ENCODE peak calls at places on chromosome X, in five cellular contexts. One of them, this sample, is unnamed.

GRCh38 chrX:24732705-24733104 is 39.0 kb downstream of the POLA1 start:
- DNase-seq in RWPE1: no peak
- DNase-seq in psoas muscle: no peak
- DNase-seq in progenitor cell of endocrine pancreas: no peak
- DNase-seq in testis: no peak
- DNase-seq in this sample: no peak

GRCh38 chrX:4932790-4933189 is 1219.3 kb upstream of the PRKX start:
- DNase-seq in testis: no peak
- DNase-seq in progenitor cell of endocrine pancreas: no peak
- DNase-seq in psoas muscle: no peak
- DNase-seq in RWPE1: no peak
- DNase-seq in this sample: no peak

GRCh38 chrX:111200327-111200726 is 70.0 kb downstream of the CAPN6 start:
- DNase-seq in psoas muscle: no peak
- DNase-seq in progenitor cell of endocrine pancreas: no peak
- DNase-seq in RWPE1: no peak
- DNase-seq in testis: no peak
- DNase-seq in this sample: no peak

GRCh38 chrX:129833153-129834004 is 10.3 kb downstream of the ZDHHC9 start:
- DNase-seq in psoas muscle: no peak
- DNase-seq in progenitor cell of endocrine pancreas: no peak
- DNase-seq in RWPE1: no peak
- DNase-seq in testis: no peak
- DNase-seq in this sample: no peak

GRCh38 chrX:82813671-82814078 is 694.4 kb upstream of the POU3F4 start:
- DNase-seq in psoas muscle: no peak
- DNase-seq in RWPE1: peak
- DNase-seq in progenitor cell of endocrine pancreas: no peak
- DNase-seq in testis: no peak
- DNase-seq in this sample: no peak

GRCh38 chrX:105636667-105637066 is 185.7 kb upstream of the NRK start:
- DNase-seq in progenitor cell of endocrine pancreas: no peak
- DNase-seq in psoas muscle: peak
- DNase-seq in RWPE1: no peak
- DNase-seq in testis: no peak
- DNase-seq in this sample: no peak

GRCh38 chrX:16552546-16552945 is 97.4 kb upstream of the S100G start:
- DNase-seq in RWPE1: peak
- DNase-seq in progenitor cell of endocrine pancreas: no peak
- DNase-seq in psoas muscle: no peak
- DNase-seq in testis: no peak
- DNase-seq in this sample: no peak

GRCh38 chrX:10071451-10072163 is 85.2 kb upstream of the CLCN4 start:
- DNase-seq in testis: no peak
- DNase-seq in progenitor cell of endocrine pancreas: no peak
- DNase-seq in psoas muscle: no peak
- DNase-seq in RWPE1: no peak
- DNase-seq in this sample: no peak

GRCh38 chrX:102085706-102086105 is 39.8 kb upstream of the TCEAL2 start:
- DNase-seq in psoas muscle: no peak
- DNase-seq in progenitor cell of endocrine pancreas: no peak
- DNase-seq in RWPE1: no peak
- DNase-seq in testis: no peak
- DNase-seq in this sample: peak

GRCh38 chrX:10729000-10729399 is 108.6 kb upstream of the MID1 start:
- DNase-seq in RWPE1: no peak
- DNase-seq in progenitor cell of endocrine pancreas: no peak
- DNase-seq in psoas muscle: no peak
- DNase-seq in testis: no peak
- DNase-seq in this sample: no peak

GRCh38 chrX:7059214-7059838 is 88.2 kb upstream of the STS start:
- DNase-seq in psoas muscle: no peak
- DNase-seq in RWPE1: no peak
- DNase-seq in progenitor cell of endocrine pancreas: no peak
- DNase-seq in testis: no peak
- DNase-seq in this sample: no peak

GRCh38 chrX:41128955-41129354 is 43.7 kb downstream of the USP9X start:
- DNase-seq in progenitor cell of endocrine pancreas: no peak
- DNase-seq in psoas muscle: no peak
- DNase-seq in RWPE1: no peak
- DNase-seq in testis: no peak
- DNase-seq in this sample: no peak

GRCh38 chrX:11787564-11787963 is 29.5 kb downstream of the MSL3 start:
- DNase-seq in testis: peak
- DNase-seq in psoas muscle: peak
- DNase-seq in RWPE1: no peak
- DNase-seq in progenitor cell of endocrine pancreas: peak
- DNase-seq in this sample: peak

GRCh38 chrX:153762636-153763173 is 1.3 kb upstream of the PLXNB3 start:
- DNase-seq in psoas muscle: no peak
- DNase-seq in testis: no peak
- DNase-seq in progenitor cell of endocrine pancreas: no peak
- DNase-seq in RWPE1: no peak
- DNase-seq in this sample: no peak

GRCh38 chrX:148310402-148311200 is 189.8 kb upstream of the AFF2 start:
- DNase-seq in progenitor cell of endocrine pancreas: no peak
- DNase-seq in testis: no peak
- DNase-seq in psoas muscle: no peak
- DNase-seq in RWPE1: no peak
- DNase-seq in this sample: no peak

GRCh38 chrX:150696836-150697235 is 3.6 kb downstream of the MTMR1 start:
- DNase-seq in psoas muscle: no peak
- DNase-seq in progenitor cell of endocrine pancreas: no peak
- DNase-seq in RWPE1: no peak
- DNase-seq in testis: no peak
- DNase-seq in this sample: no peak

GRCh38 chrX:140141444-140142029 is 176.2 kb upstream of the CXorf66 start:
- DNase-seq in RWPE1: peak
- DNase-seq in testis: peak
- DNase-seq in progenitor cell of endocrine pancreas: peak
- DNase-seq in psoas muscle: no peak
- DNase-seq in this sample: peak

GRCh38 chrX:68238568-68238967 is 194.7 kb downstream of the OPHN1 start:
- DNase-seq in psoas muscle: no peak
- DNase-seq in RWPE1: no peak
- DNase-seq in testis: no peak
- DNase-seq in progenitor cell of endocrine pancreas: no peak
- DNase-seq in this sample: peak

GRCh38 chrX:118495958-118496762 is 545 bp downstream of the DOCK11 start:
- DNase-seq in progenitor cell of endocrine pancreas: peak
- DNase-seq in RWPE1: peak
- DNase-seq in psoas muscle: peak
- DNase-seq in testis: peak
- DNase-seq in this sample: peak

GRCh38 chrX:107849747-107850478 is 24.2 kb downstream of the MID2 start:
- DNase-seq in progenitor cell of endocrine pancreas: no peak
- DNase-seq in RWPE1: no peak
- DNase-seq in psoas muscle: no peak
- DNase-seq in testis: no peak
- DNase-seq in this sample: peak

GRCh38 chrX:56564921-56565861 is 1.8 kb downstream of the UBQLN2 start:
- DNase-seq in RWPE1: no peak
- DNase-seq in testis: peak
- DNase-seq in progenitor cell of endocrine pancreas: no peak
- DNase-seq in psoas muscle: no peak
- DNase-seq in this sample: no peak

GRCh38 chrX:149521438-149521837 is 16.3 kb upstream of the IDS start:
- DNase-seq in testis: no peak
- DNase-seq in progenitor cell of endocrine pancreas: no peak
- DNase-seq in RWPE1: no peak
- DNase-seq in psoas muscle: no peak
- DNase-seq in this sample: no peak

DNA sequence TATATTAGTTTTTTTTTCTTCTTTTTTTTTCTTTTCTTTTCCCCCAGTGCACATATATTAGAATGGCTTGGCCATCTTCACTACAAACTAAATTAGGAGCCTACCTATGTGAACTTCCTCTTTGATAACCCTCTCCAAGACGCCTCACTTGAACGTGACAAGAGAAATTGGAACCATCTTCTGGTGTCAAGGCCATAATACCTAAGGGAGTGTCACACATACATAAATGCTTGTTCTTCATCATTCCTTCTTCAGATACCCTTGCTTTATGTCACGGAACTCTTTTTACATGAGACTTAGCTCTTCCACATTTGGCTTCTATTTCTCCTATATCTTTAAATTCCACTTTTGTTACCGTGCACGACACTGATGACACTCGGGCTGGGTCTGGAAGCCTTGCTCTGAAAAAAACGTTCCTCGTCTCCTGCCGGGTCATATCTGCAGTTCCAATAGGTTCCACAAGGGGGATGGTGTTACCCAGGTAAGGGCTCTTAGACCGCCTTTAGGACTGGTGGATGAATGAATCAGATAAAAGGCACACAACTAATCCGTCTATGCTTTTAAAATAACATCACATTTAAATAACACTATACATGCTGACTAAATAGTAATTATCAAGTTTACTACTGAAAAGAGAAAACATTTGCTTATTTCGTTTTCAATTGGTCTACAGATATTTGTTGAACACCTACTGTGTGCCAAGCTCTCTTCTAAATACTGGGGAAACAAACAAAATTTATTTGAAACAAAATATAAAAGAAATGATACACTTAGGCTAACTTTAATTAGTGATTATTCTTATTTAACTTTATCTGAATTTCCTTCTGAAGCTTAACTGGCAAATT is 19.9 kb downstream of the DGAT2L6 start:
- DNase-seq in progenitor cell of endocrine pancreas: peak
- DNase-seq in testis: peak
- DNase-seq in psoas muscle: no peak
- DNase-seq in RWPE1: peak
- DNase-seq in this sample: peak
- TF ChIP-seq CTCF in progenitor cell of endocrine pancreas: peak
- TF ChIP-seq CTCF in testis: peak
- TF ChIP-seq CTCF in psoas muscle: peak
- TF ChIP-seq CTCF in RWPE1: peak
- TF ChIP-seq CTCF in this sample: peak

GRCh38 chrX:134907302-134907701 is 83.5 kb upstream of the SMIM10 start:
- DNase-seq in psoas muscle: no peak
- DNase-seq in RWPE1: no peak
- DNase-seq in progenitor cell of endocrine pancreas: no peak
- DNase-seq in testis: no peak
- DNase-seq in this sample: no peak

GRCh38 chrX:134909258-134909657 is 81.5 kb upstream of the SMIM10 start:
- DNase-seq in testis: no peak
- DNase-seq in psoas muscle: no peak
- DNase-seq in RWPE1: no peak
- DNase-seq in progenitor cell of endocrine pancreas: no peak
- DNase-seq in this sample: no peak

GRCh38 chrX:134911348-134911747 is 79.4 kb upstream of the SMIM10 start:
- DNase-seq in progenitor cell of endocrine pancreas: no peak
- DNase-seq in psoas muscle: no peak
- DNase-seq in testis: no peak
- DNase-seq in RWPE1: no peak
- DNase-seq in this sample: no peak

DNA sequence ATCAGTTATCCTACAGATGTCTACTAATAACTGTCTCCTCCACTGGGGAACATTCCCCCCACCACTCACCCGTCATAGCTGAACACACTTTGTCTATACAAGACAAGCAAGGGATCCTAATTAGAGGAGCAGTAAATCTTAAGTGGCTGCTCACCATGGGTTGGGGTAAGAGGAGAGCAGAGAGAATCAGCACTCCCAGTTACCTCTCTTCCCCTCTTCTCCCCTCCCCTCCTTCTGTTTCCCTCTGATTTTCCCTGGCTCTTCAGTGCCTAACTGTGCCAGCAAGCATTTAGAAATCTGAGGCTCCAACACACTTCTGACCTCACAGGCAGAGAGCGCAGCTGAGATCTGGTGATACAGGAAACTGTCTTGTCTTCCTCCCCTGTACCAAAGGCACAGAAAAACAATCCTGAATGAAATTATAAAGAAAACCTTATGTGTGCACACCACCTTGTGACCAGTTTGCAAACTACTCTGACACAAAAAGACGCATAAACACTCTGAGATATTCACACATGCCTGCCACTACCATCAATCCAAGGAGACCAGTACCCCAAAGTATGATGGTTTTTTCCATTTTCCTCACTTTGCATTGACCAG is 82.5 kb upstream of the SMIM10 start:
- DNase-seq in testis: peak
- DNase-seq in psoas muscle: no peak
- DNase-seq in RWPE1: no peak
- DNase-seq in progenitor cell of endocrine pancreas: no peak
- DNase-seq in this sample: no peak
- TF ChIP-seq CTCF in testis: peak
- TF ChIP-seq CTCF in psoas muscle: no peak
- TF ChIP-seq CTCF in RWPE1: no peak
- TF ChIP-seq CTCF in progenitor cell of endocrine pancreas: no peak
- TF ChIP-seq CTCF in this sample: no peak

DNA sequence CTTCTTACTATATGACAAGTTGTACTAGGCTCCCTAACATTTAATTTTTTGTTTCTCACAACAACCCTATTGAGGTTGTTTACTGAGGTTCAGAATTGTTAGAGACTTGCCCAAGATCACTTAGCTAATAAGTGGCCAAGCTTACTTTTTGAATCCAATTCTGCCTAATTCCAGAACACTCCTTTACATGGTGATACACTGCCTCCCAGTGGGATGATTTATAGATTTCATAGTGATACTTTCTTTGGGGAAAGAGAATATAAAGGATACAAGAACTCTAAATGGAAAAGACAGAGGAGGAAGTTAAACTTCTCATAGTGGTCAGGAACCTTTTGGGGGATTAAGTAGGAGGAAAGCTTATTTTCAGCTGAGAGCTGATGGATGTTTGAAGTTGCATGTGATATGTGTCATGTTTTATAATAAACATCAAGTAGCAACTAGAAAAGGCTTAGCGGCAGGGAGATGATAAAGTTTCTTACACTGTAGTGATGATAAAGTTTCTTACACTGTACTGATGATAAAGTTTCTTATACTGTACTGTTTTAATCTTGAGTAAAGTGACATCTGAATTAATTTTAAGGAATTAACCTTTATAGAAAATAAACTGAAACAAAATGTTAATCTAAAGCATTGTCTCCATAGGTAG is 15.3 kb downstream of the STAG2 start:
- DNase-seq in progenitor cell of endocrine pancreas: no peak
- DNase-seq in psoas muscle: no peak
- DNase-seq in RWPE1: peak
- DNase-seq in testis: no peak
- DNase-seq in this sample: no peak
- TF ChIP-seq CTCF in progenitor cell of endocrine pancreas: peak
- TF ChIP-seq CTCF in psoas muscle: peak
- TF ChIP-seq CTCF in RWPE1: peak
- TF ChIP-seq CTCF in testis: no peak
- TF ChIP-seq CTCF in this sample: no peak

DNA sequence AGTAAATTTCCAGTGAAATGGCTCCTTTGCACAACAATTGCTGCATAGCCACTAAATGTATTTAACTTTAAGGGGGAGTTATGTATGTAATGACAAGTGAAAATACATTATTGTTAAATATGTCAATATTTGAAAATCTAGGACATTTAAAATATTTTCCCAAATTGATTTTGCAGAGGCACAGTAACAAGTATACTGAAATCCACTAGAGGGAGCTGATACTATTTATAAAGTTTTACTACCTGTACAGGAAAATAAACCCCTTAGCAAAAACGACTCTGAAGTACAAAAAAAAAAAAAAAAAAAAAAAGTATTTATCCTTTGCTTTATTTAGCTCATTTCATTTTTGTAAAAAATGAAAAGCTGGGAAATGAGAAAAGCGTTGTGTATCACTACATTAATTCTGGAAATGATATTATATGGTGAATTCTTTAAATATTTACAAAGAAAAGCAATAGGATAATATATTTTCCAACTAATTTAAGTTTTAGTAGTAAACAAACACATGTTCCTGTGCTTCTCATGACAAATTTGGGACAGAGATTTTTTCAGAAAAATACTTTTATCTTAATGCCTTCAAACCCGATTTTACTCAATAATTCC is 727.7 kb downstream of the DMD start:
- DNase-seq in psoas muscle: no peak
- DNase-seq in progenitor cell of endocrine pancreas: no peak
- DNase-seq in RWPE1: peak
- DNase-seq in testis: no peak
- DNase-seq in this sample: no peak
- TF ChIP-seq CTCF in psoas muscle: no peak
- TF ChIP-seq CTCF in progenitor cell of endocrine pancreas: peak
- TF ChIP-seq CTCF in RWPE1: no peak
- TF ChIP-seq CTCF in testis: peak
- TF ChIP-seq CTCF in this sample: peak